ENCODE peak calls at places on chromosomes 12 and 14, in eight cellular contexts. One of them, this sample, is unnamed.

GRCh38 chr14:61567838-61568571 is 127.3 kb upstream of the HIF1A start:
- DNase-seq in AG04450: no peak
- DNase-seq in lower lobe of right lung: no peak
- DNase-seq in fibroblast of lung: no peak
- DNase-seq in AG09309: no peak
- DNase-seq in bronchial epithelial cell: no peak
- DNase-seq in heart left ventricle: peak
- DNase-seq in GM23338: peak
- DNase-seq in this sample: no peak

GRCh38 chr14:59679872-59680271 is 103.3 kb upstream of the CCDC175 start:
- DNase-seq in AG04450: no peak
- DNase-seq in lower lobe of right lung: no peak
- DNase-seq in fibroblast of lung: peak
- DNase-seq in AG09309: no peak
- DNase-seq in bronchial epithelial cell: peak
- DNase-seq in heart left ventricle: no peak
- DNase-seq in GM23338: peak
- DNase-seq in this sample: no peak

GRCh38 chr12:109844983-109845841 is 12.0 kb upstream of the TRPV4 start:
- DNase-seq in AG04450: peak
- DNase-seq in lower lobe of right lung: peak
- DNase-seq in fibroblast of lung: peak
- DNase-seq in AG09309: no peak
- DNase-seq in bronchial epithelial cell: peak
- DNase-seq in heart left ventricle: peak
- DNase-seq in GM23338: peak
- DNase-seq in this sample: no peak

GRCh38 chr12:17076335-17076734 is 470.4 kb upstream of the LMO3 start:
- DNase-seq in AG04450: no peak
- DNase-seq in lower lobe of right lung: no peak
- DNase-seq in fibroblast of lung: peak
- DNase-seq in AG09309: no peak
- DNase-seq in bronchial epithelial cell: peak
- DNase-seq in heart left ventricle: no peak
- DNase-seq in GM23338: peak
- DNase-seq in this sample: no peak

GRCh38 chr12:32397703-32398102 is 1.7 kb upstream of the FGD4 start:
- DNase-seq in AG04450: no peak
- DNase-seq in lower lobe of right lung: no peak
- DNase-seq in fibroblast of lung: no peak
- DNase-seq in AG09309: no peak
- DNase-seq in bronchial epithelial cell: no peak
- DNase-seq in heart left ventricle: no peak
- DNase-seq in GM23338: peak
- DNase-seq in this sample: no peak

GRCh38 chr12:26135571-26135970 is 10.7 kb upstream of the BHLHE41 start:
- DNase-seq in AG04450: no peak
- DNase-seq in lower lobe of right lung: no peak
- DNase-seq in fibroblast of lung: peak
- DNase-seq in AG09309: no peak
- DNase-seq in bronchial epithelial cell: no peak
- DNase-seq in heart left ventricle: no peak
- DNase-seq in GM23338: no peak
- DNase-seq in this sample: no peak

GRCh38 chr14:35341454-35342159 is 49.4 kb downstream of the PSMA6 start:
- DNase-seq in AG04450: peak
- DNase-seq in lower lobe of right lung: peak
- DNase-seq in fibroblast of lung: peak
- DNase-seq in AG09309: peak
- DNase-seq in bronchial epithelial cell: peak
- DNase-seq in heart left ventricle: peak
- DNase-seq in GM23338: peak
- DNase-seq in this sample: no peak

GRCh38 chr12:3225154-3225795 is 148.1 kb downstream of the TSPAN9 start:
- DNase-seq in AG04450: no peak
- DNase-seq in lower lobe of right lung: no peak
- DNase-seq in fibroblast of lung: peak
- DNase-seq in AG09309: no peak
- DNase-seq in bronchial epithelial cell: no peak
- DNase-seq in heart left ventricle: no peak
- DNase-seq in GM23338: no peak
- DNase-seq in this sample: no peak

GRCh38 chr14:100383727-100384158 is 60.6 kb downstream of the SLC25A47 start:
- DNase-seq in AG04450: no peak
- DNase-seq in lower lobe of right lung: peak
- DNase-seq in fibroblast of lung: no peak
- DNase-seq in AG09309: no peak
- DNase-seq in bronchial epithelial cell: no peak
- DNase-seq in heart left ventricle: peak
- DNase-seq in GM23338: peak
- DNase-seq in this sample: no peak

GRCh38 chr14:95322646-95323045 is 2.9 kb upstream of the CLMN start:
- DNase-seq in AG04450: no peak
- DNase-seq in lower lobe of right lung: no peak
- DNase-seq in fibroblast of lung: no peak
- DNase-seq in AG09309: no peak
- DNase-seq in bronchial epithelial cell: peak
- DNase-seq in heart left ventricle: no peak
- DNase-seq in GM23338: no peak
- DNase-seq in this sample: no peak

GRCh38 chr12:113919791-113920190 is 46.3 kb downstream of the RBM19 start:
- DNase-seq in AG04450: no peak
- DNase-seq in lower lobe of right lung: no peak
- DNase-seq in fibroblast of lung: no peak
- DNase-seq in AG09309: no peak
- DNase-seq in bronchial epithelial cell: no peak
- DNase-seq in heart left ventricle: no peak
- DNase-seq in GM23338: no peak
- DNase-seq in this sample: no peak

GRCh38 chr12:116599285-116600122 is 40.3 kb downstream of the MAP1LC3B2 start:
- DNase-seq in AG04450: peak
- DNase-seq in lower lobe of right lung: peak
- DNase-seq in fibroblast of lung: peak
- DNase-seq in AG09309: peak
- DNase-seq in bronchial epithelial cell: no peak
- DNase-seq in heart left ventricle: peak
- DNase-seq in GM23338: peak
- DNase-seq in this sample: no peak

GRCh38 chr14:32217301-32217700 is 14.2 kb upstream of the RNU6-8 start:
- DNase-seq in AG04450: no peak
- DNase-seq in lower lobe of right lung: no peak
- DNase-seq in fibroblast of lung: no peak
- DNase-seq in AG09309: no peak
- DNase-seq in bronchial epithelial cell: no peak
- DNase-seq in heart left ventricle: no peak
- DNase-seq in GM23338: no peak
- DNase-seq in this sample: no peak

GRCh38 chr14:81400852-81401251 is 728 bp upstream of the STON2 start:
- DNase-seq in AG04450: peak
- DNase-seq in lower lobe of right lung: peak
- DNase-seq in fibroblast of lung: peak
- DNase-seq in AG09309: peak
- DNase-seq in bronchial epithelial cell: peak
- DNase-seq in heart left ventricle: peak
- DNase-seq in GM23338: peak
- DNase-seq in this sample: peak

GRCh38 chr12:50581226-50582184 is 76.7 kb downstream of the DIP2B start:
- DNase-seq in AG04450: no peak
- DNase-seq in lower lobe of right lung: no peak
- DNase-seq in fibroblast of lung: peak
- DNase-seq in AG09309: no peak
- DNase-seq in bronchial epithelial cell: peak
- DNase-seq in heart left ventricle: no peak
- DNase-seq in GM23338: no peak
- DNase-seq in this sample: peak

GRCh38 chr12:779745-780734 is 27.7 kb downstream of the WNK1 start:
- DNase-seq in AG04450: peak
- DNase-seq in lower lobe of right lung: no peak
- DNase-seq in fibroblast of lung: peak
- DNase-seq in AG09309: peak
- DNase-seq in bronchial epithelial cell: peak
- DNase-seq in heart left ventricle: no peak
- DNase-seq in GM23338: no peak
- DNase-seq in this sample: peak

GRCh38 chr12:130146532-130146931 is 15.7 kb upstream of the FZD10 start:
- DNase-seq in AG04450: no peak
- DNase-seq in lower lobe of right lung: peak
- DNase-seq in fibroblast of lung: no peak
- DNase-seq in AG09309: no peak
- DNase-seq in bronchial epithelial cell: no peak
- DNase-seq in heart left ventricle: no peak
- DNase-seq in GM23338: no peak
- DNase-seq in this sample: no peak

GRCh38 chr14:66600416-66600815 is 92.5 kb downstream of the GPHN start:
- DNase-seq in AG04450: no peak
- DNase-seq in lower lobe of right lung: no peak
- DNase-seq in fibroblast of lung: peak
- DNase-seq in AG09309: no peak
- DNase-seq in bronchial epithelial cell: peak
- DNase-seq in heart left ventricle: no peak
- DNase-seq in GM23338: no peak
- DNase-seq in this sample: no peak

GRCh38 chr12:109946505-109946904 is 46.4 kb downstream of the TCHP start:
- DNase-seq in AG04450: no peak
- DNase-seq in lower lobe of right lung: no peak
- DNase-seq in fibroblast of lung: peak
- DNase-seq in AG09309: no peak
- DNase-seq in bronchial epithelial cell: peak
- DNase-seq in heart left ventricle: no peak
- DNase-seq in GM23338: peak
- DNase-seq in this sample: no peak

GRCh38 chr14:38255408-38255672 is 553 bp downstream of the CLEC14A start:
- DNase-seq in AG04450: no peak
- DNase-seq in lower lobe of right lung: peak
- DNase-seq in fibroblast of lung: no peak
- DNase-seq in AG09309: no peak
- DNase-seq in bronchial epithelial cell: no peak
- DNase-seq in heart left ventricle: no peak
- DNase-seq in GM23338: peak
- DNase-seq in this sample: no peak

GRCh38 chr14:51458563-51458955 is 193.2 kb upstream of the FRMD6 start:
- DNase-seq in AG04450: peak
- DNase-seq in lower lobe of right lung: no peak
- DNase-seq in fibroblast of lung: peak
- DNase-seq in AG09309: peak
- DNase-seq in bronchial epithelial cell: peak
- DNase-seq in heart left ventricle: no peak
- DNase-seq in GM23338: no peak
- DNase-seq in this sample: no peak

GRCh38 chr14:102182901-102183619 is 43.4 kb downstream of the WDR20 start:
- DNase-seq in AG04450: no peak
- DNase-seq in lower lobe of right lung: no peak
- DNase-seq in fibroblast of lung: peak
- DNase-seq in AG09309: no peak
- DNase-seq in bronchial epithelial cell: no peak
- DNase-seq in heart left ventricle: no peak
- DNase-seq in GM23338: no peak
- DNase-seq in this sample: no peak

GRCh38 chr14:66974397-66975025 is 214.7 kb upstream of the GARIN2 start:
- DNase-seq in AG04450: no peak
- DNase-seq in lower lobe of right lung: no peak
- DNase-seq in fibroblast of lung: peak
- DNase-seq in AG09309: no peak
- DNase-seq in bronchial epithelial cell: peak
- DNase-seq in heart left ventricle: no peak
- DNase-seq in GM23338: no peak
- DNase-seq in this sample: no peak

GRCh38 chr14:88791629-88792571 is 853 bp downstream of the EML5 start:
- DNase-seq in AG04450: no peak
- DNase-seq in lower lobe of right lung: peak
- DNase-seq in fibroblast of lung: peak
- DNase-seq in AG09309: no peak
- DNase-seq in bronchial epithelial cell: no peak
- DNase-seq in heart left ventricle: peak
- DNase-seq in GM23338: peak
- DNase-seq in this sample: no peak

GRCh38 chr12:39378346-39378745 is 64.6 kb downstream of the KIF21A start:
- DNase-seq in AG04450: no peak
- DNase-seq in lower lobe of right lung: no peak
- DNase-seq in fibroblast of lung: no peak
- DNase-seq in AG09309: no peak
- DNase-seq in bronchial epithelial cell: no peak
- DNase-seq in heart left ventricle: no peak
- DNase-seq in GM23338: no peak
- DNase-seq in this sample: no peak
- TF ChIP-seq CTCF in AG04450: no peak
- TF ChIP-seq CTCF in lower lobe of right lung: no peak
- TF ChIP-seq CTCF in fibroblast of lung: no peak
- TF ChIP-seq CTCF in AG09309: no peak
- TF ChIP-seq CTCF in bronchial epithelial cell: no peak
- TF ChIP-seq CTCF in heart left ventricle: no peak
- TF ChIP-seq CTCF in GM23338: no peak
- TF ChIP-seq CTCF in this sample: no peak

DNA sequence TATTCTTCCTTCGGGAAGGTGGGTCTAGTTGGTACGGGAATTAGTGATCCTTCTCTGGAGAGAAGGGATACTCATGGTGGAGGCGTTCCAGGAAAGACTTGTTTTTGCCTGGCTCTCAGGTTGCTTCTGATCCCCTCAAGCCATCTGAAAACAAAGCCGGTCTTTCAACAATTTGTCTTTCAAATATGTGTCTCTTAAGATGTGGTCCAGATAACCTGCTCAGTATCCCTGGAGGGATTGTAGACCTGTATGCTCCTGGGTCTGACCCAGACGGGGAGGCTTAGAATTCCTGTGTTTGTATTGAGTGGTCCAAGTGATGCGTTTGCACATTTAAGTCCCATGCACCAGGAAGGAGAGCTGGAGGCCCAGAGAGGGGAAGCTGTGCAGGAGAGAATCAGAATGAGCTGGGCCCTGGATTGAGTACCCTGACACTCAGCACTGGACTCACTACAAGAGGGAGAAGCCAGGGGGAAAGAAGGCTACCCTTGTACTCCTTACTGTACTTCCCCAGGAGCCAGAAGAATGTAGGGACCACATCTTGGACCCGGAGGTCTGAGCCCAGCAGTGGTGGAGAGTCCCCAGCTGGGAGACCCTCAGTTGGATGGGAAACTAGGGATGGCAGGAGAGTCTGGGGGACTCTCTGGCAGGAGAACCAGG is 40.4 kb downstream of the ERH start:
- DNase-seq in AG04450: no peak
- DNase-seq in lower lobe of right lung: no peak
- DNase-seq in fibroblast of lung: no peak
- DNase-seq in AG09309: no peak
- DNase-seq in bronchial epithelial cell: peak
- DNase-seq in heart left ventricle: no peak
- DNase-seq in GM23338: no peak
- DNase-seq in this sample: no peak
- H3K4me3 ChIP-seq in AG04450: no peak
- H3K4me3 ChIP-seq in lower lobe of right lung: no peak
- H3K4me3 ChIP-seq in fibroblast of lung: no peak
- H3K4me3 ChIP-seq in AG09309: no peak
- H3K4me3 ChIP-seq in bronchial epithelial cell: no peak
- H3K4me3 ChIP-seq in heart left ventricle: no peak
- H3K4me3 ChIP-seq in GM23338: no peak
- H3K4me3 ChIP-seq in this sample: no peak

GRCh38 chr12:132414634-132415340 is 75.2 kb upstream of the FBRSL1 start:
- DNase-seq in AG04450: peak
- DNase-seq in lower lobe of right lung: peak
- DNase-seq in fibroblast of lung: peak
- DNase-seq in AG09309: peak
- DNase-seq in bronchial epithelial cell: peak
- DNase-seq in heart left ventricle: peak
- DNase-seq in GM23338: peak
- DNase-seq in this sample: no peak
- TF ChIP-seq CTCF in AG04450: peak
- TF ChIP-seq CTCF in lower lobe of right lung: peak
- TF ChIP-seq CTCF in fibroblast of lung: peak
- TF ChIP-seq CTCF in AG09309: peak
- TF ChIP-seq CTCF in bronchial epithelial cell: peak
- TF ChIP-seq CTCF in heart left ventricle: peak
- TF ChIP-seq CTCF in GM23338: peak
- TF ChIP-seq CTCF in this sample: peak

GRCh38 chr12:14157129-14157747 is 175.8 kb upstream of the GRIN2B start:
- DNase-seq in AG04450: no peak
- DNase-seq in lower lobe of right lung: no peak
- DNase-seq in fibroblast of lung: no peak
- DNase-seq in AG09309: no peak
- DNase-seq in bronchial epithelial cell: no peak
- DNase-seq in heart left ventricle: no peak
- DNase-seq in GM23338: no peak
- DNase-seq in this sample: no peak
- H3K4me3 ChIP-seq in AG04450: no peak
- H3K4me3 ChIP-seq in lower lobe of right lung: no peak
- H3K4me3 ChIP-seq in fibroblast of lung: no peak
- H3K4me3 ChIP-seq in AG09309: no peak
- H3K4me3 ChIP-seq in bronchial epithelial cell: no peak
- H3K4me3 ChIP-seq in heart left ventricle: no peak
- H3K4me3 ChIP-seq in GM23338: no peak
- H3K4me3 ChIP-seq in this sample: no peak

This sample was measured in epithelial cell of proximal tubule.